ENCODE peak calls at places on chromosomes 3 and 15, in eight cellular contexts. I is CD4-positive, CD25-positive, alpha-beta regulatory T cell; C is cerebellar cortex; Q is activated CD4-positive, alpha-beta T cell treated with anti-CD3 and anti-CD28 coated beads for 1 hour; M is central memory CD8-positive, alpha-beta T cell; Z is SHP77; P is C1 segment of cervical spinal cord; K is activated T-cell treated with anti-CD3 and anti-CD28 coated beads for 1 hour. S is an unnamed sample.

GRCh38 chr3:13379191-13379830 is 40.8 kb downstream of the NUP210 start:
- DNase-seq in Z (no peak), I (no peak), C (no peak), M (no peak), K (no peak), P (no peak), Q (no peak), S (no peak)

GRCh38 chr3:57170946-57171345 is 5.8 kb upstream of the IL17RD start:
- DNase-seq in I (no peak), K (no peak), C (no peak), Q (no peak), Z (no peak), M (no peak), P (no peak), S (peak; percentile 8)

GRCh38 chr3:128433630-128434185 is 33.0 kb downstream of the DNAJB8 start:
- DNase-seq in Z (no peak), K (no peak), C (no peak), Q (no peak), I (no peak), M (no peak), P (no peak), S (no peak)

GRCh38 chr3:76410762-76411281 is 625.5 kb upstream of the ZNF717 start:
- DNase-seq in K (no peak), I (no peak), C (no peak), Z (no peak), Q (no peak), P (no peak), M (no peak), S (no peak)

GRCh38 chr3:53696401-53697172 is 149.6 kb downstream of the CHDH start:
- DNase-seq in P (no peak), C (no peak), M (no peak), K (no peak), Q (no peak), Z (no peak), I (no peak), S (no peak)

GRCh38 chr3:132535575-132536441 is 61.3 kb upstream of the ACKR4 start:
- DNase-seq in M (peak; percentile 18), I (peak; percentile 40), Z (peak; percentile 56), K (peak; percentile 20), P (peak; percentile 19), C (peak; percentile 64), Q (no peak), S (peak; percentile 54)

GRCh38 chr15:99113547-99114271 is 8.8 kb downstream of the SYNM start:
- DNase-seq in I (no peak), C (no peak), Z (no peak), Q (no peak), K (no peak), P (no peak), M (no peak), S (no peak)

GRCh38 chr3:38646630-38647029 is 2.9 kb downstream of the SCN5A start:
- DNase-seq in P (no peak), Q (no peak), I (no peak), K (no peak), Z (no peak), M (no peak), C (peak; percentile 48), S (no peak)

GRCh38 chr3:37545479-37545878 is 316.2 kb upstream of the CTDSPL start:
- DNase-seq in Q (no peak), K (no peak), C (no peak), M (no peak), Z (no peak), I (no peak), P (no peak), S (no peak)

GRCh38 chr15:66714543-66714981 is 12.5 kb downstream of the SMAD6 start:
- DNase-seq in I (no peak), P (no peak), C (no peak), Z (no peak), M (no peak), Q (no peak), K (no peak), S (no peak)

GRCh38 chr3:189338366-189338765 is 166.6 kb downstream of the TPRG1 start:
- DNase-seq in C (no peak), I (no peak), K (no peak), M (no peak), P (no peak), Q (no peak), Z (no peak), S (no peak)

GRCh38 chr15:92921215-92922131 is 21.3 kb downstream of the CHD2 start:
- DNase-seq in I (no peak), M (no peak), C (no peak), P (no peak), K (no peak), Z (no peak), Q (no peak), S (no peak)

GRCh38 chr15:82021992-82022391 is 23.8 kb downstream of the MEX3B start:
- DNase-seq in P (no peak), I (no peak), Z (peak; percentile 85), M (no peak), Q (no peak), C (no peak), K (no peak), S (no peak)

GRCh38 chr15:42384597-42384996 is 25.3 kb downstream of the CAPN3 start:
- DNase-seq in Q (no peak), K (no peak), M (no peak), Z (no peak), P (no peak), C (no peak), I (no peak), S (no peak)

GRCh38 chr3:111252795-111253194 is 181.2 kb downstream of the NECTIN3 start:
- DNase-seq in Z (no peak), Q (no peak), C (no peak), P (peak; percentile 18), K (no peak), I (no peak), M (no peak), S (no peak)

GRCh38 chr3:45054196-45054857 is 28.2 kb downstream of the CLEC3B start:
- DNase-seq in M (no peak), Q (no peak), I (no peak), K (no peak), C (no peak), P (no peak), Z (no peak), S (no peak)

GRCh38 chr15:74449066-74449465 is 11.9 kb downstream of the UBL7 start:
- DNase-seq in P (no peak), M (no peak), Q (no peak), K (no peak), Z (no peak), I (no peak), C (no peak), S (no peak)

GRCh38 chr3:61618871-61619270 is 57.5 kb downstream of the PTPRG start:
- DNase-seq in P (no peak), M (no peak), C (no peak), I (no peak), Q (no peak), Z (no peak), K (no peak), S (no peak)

GRCh38 chr3:194941956-194942483 is 256.3 kb downstream of the FAM43A start:
- DNase-seq in Z (no peak), Q (no peak), I (no peak), K (no peak), P (no peak), M (no peak), C (no peak), S (no peak)

S was measured in colonic mucosa.